ENCODE peak calls at places on chromosomes 3 and 15, in ten cellular contexts. U is psoas muscle, W is dorsolateral prefrontal cortex, I is cardiac fibroblast, P is lung, K is fibroblast of lung, S is neural crest cell, X is B cell, V is esophagus squamous epithelium, A is astrocyte of the spinal cord. J is an unnamed sample.

GRCh38 chr15:40957581-40958051 is 4.3 kb downstream of the CHAC1 start:
- DNase-seq in U (peak), W (peak), I (no peak), P (no peak), K (no peak), S (no peak), X (no peak), V (no peak), A (peak), J (no peak)

GRCh38 chr15:74664028-74664616 is 31.7 kb downstream of the EDC3 start:
- DNase-seq in U (peak), W (no peak), I (peak), P (peak), K (peak), S (no peak), X (no peak), V (no peak), A (peak), J (peak)

GRCh38 chr3:152267319-152267689 is 1.4 kb upstream of the MBNL1 start:
- DNase-seq in U (no peak), W (no peak), I (no peak), P (no peak), K (no peak), S (no peak), X (no peak), V (no peak), A (no peak), J (no peak)

GRCh38 chr3:147483578-147483977 is 74.4 kb downstream of the ZIC1 start:
- DNase-seq in U (no peak), W (no peak), I (no peak), P (no peak), K (no peak), S (no peak), X (no peak), V (no peak), A (no peak), J (no peak)

GRCh38 chr15:51688863-51689262 is 7.6 kb downstream of the SCG3 start:
- DNase-seq in U (no peak), W (no peak), I (peak), P (no peak), K (no peak), S (no peak), X (no peak), V (no peak), A (no peak), J (no peak)

GRCh38 chr15:78838480-78838879 is 27.2 kb upstream of the ADAMTS7 start:
- DNase-seq in U (no peak), W (no peak), I (peak), P (no peak), K (peak), S (no peak), X (no peak), V (no peak), A (no peak), J (no peak)

GRCh38 chr3:23778451-23778850 is 27.3 kb upstream of the UBE2E1 start:
- DNase-seq in U (no peak), W (no peak), I (peak), P (no peak), K (peak), S (no peak), X (no peak), V (no peak), A (no peak), J (no peak)

GRCh38 chr3:50698269-50698668 is 23.5 kb downstream of the DOCK3 start:
- DNase-seq in U (no peak), W (no peak), I (no peak), P (no peak), K (no peak), S (no peak), X (no peak), V (no peak), A (no peak), J (no peak)

GRCh38 chr15:84982301-84982920 is 755 bp downstream of the PDE8A start:
- DNase-seq in U (peak), W (no peak), I (peak), P (peak), K (peak), S (no peak), X (no peak), V (no peak), A (no peak), J (peak)

GRCh38 chr15:80403712-80404056 is 498 bp upstream of the ARNT2 start:
- DNase-seq in U (peak), W (peak), I (no peak), P (no peak), K (no peak), S (peak), X (no peak), V (no peak), A (peak), J (peak)

GRCh38 chr15:89780601-89781000 is 4.5 kb downstream of the MESP2 start:
- DNase-seq in U (no peak), W (no peak), I (no peak), P (no peak), K (no peak), S (no peak), X (no peak), V (no peak), A (no peak), J (no peak)

GRCh38 chr3:50008931-50009330 is 69.0 kb downstream of the RBM6 start:
- DNase-seq in U (no peak), W (no peak), I (peak), P (no peak), K (peak), S (no peak), X (no peak), V (no peak), A (peak), J (no peak)

GRCh38 chr15:40899536-40900207 is 5.4 kb downstream of the VPS18 start:
- DNase-seq in U (no peak), W (no peak), I (no peak), P (no peak), K (no peak), S (no peak), X (no peak), V (no peak), A (no peak), J (no peak)

GRCh38 chr3:106542101-106542769 is 673.4 kb upstream of the CBLB start:
- DNase-seq in U (no peak), W (no peak), I (peak), P (no peak), K (no peak), S (no peak), X (no peak), V (no peak), A (peak), J (no peak)

GRCh38 chr15:69526696-69527095 is 74.1 kb downstream of the RPLP1 start:
- DNase-seq in U (no peak), W (no peak), I (no peak), P (no peak), K (no peak), S (no peak), X (no peak), V (no peak), A (no peak), J (no peak)

GRCh38 chr3:58564456-58565160 is 12.6 kb downstream of the FAM107A start:
- DNase-seq in U (no peak), W (no peak), I (peak), P (no peak), K (peak), S (no peak), X (no peak), V (no peak), A (peak), J (no peak)

GRCh38 chr15:60907233-60907947 is 321.7 kb downstream of the RORA start:
- DNase-seq in U (no peak), W (no peak), I (no peak), P (no peak), K (no peak), S (no peak), X (no peak), V (no peak), A (no peak), J (no peak)

GRCh38 chr15:69979783-69980182 is 117.9 kb downstream of the TLE3 start:
- DNase-seq in U (no peak), W (no peak), I (no peak), P (no peak), K (no peak), S (no peak), X (peak), V (peak), A (no peak), J (no peak)

GRCh38 chr15:43211336-43211735 is 9.5 kb downstream of the EPB42 start:
- DNase-seq in U (no peak), W (no peak), I (no peak), P (no peak), K (no peak), S (no peak), X (no peak), V (no peak), A (no peak), J (no peak)

GRCh38 chr3:193942516-193943055 is 193.4 kb upstream of the HES1 start:
- DNase-seq in U (no peak), W (no peak), I (no peak), P (no peak), K (no peak), S (no peak), X (no peak), V (no peak), A (no peak), J (no peak)

GRCh38 chr3:39101022-39101689 is 6.3 kb downstream of the GORASP1 start:
- DNase-seq in U (no peak), W (no peak), I (peak), P (no peak), K (peak), S (no peak), X (peak), V (no peak), A (no peak), J (no peak)

GRCh38 chr15:26767169-26767670 is 5.6 kb downstream of the GABRB3 start:
- DNase-seq in U (no peak), W (no peak), I (no peak), P (no peak), K (no peak), S (no peak), X (no peak), V (no peak), A (no peak), J (no peak)

GRCh38 chr3:149042766-149043386 is 43.5 kb downstream of the HLTF start:
- DNase-seq in U (no peak), W (no peak), I (peak), P (no peak), K (peak), S (no peak), X (no peak), V (no peak), A (peak), J (no peak)

GRCh38 chr3:112360574-112360973 is 27.6 kb downstream of the CD200 start:
- DNase-seq in U (no peak), W (no peak), I (peak), P (no peak), K (no peak), S (no peak), X (no peak), V (no peak), A (peak), J (no peak)

GRCh38 chr3:18302517-18302916 is 122.6 kb downstream of the SATB1 start:
- DNase-seq in U (no peak), W (no peak), I (peak), P (no peak), K (peak), S (no peak), X (no peak), V (no peak), A (peak), J (no peak)

GRCh38 chr15:34331809-34332208 is 5.8 kb downstream of the SLC12A6 start:
- DNase-seq in U (no peak), W (no peak), I (no peak), P (no peak), K (no peak), S (no peak), X (no peak), V (no peak), A (peak), J (no peak)

GRCh38 chr3:179811321-179812095 is 158.7 kb downstream of the USP13 start:
- DNase-seq in U (no peak), W (peak), I (peak), P (peak), K (peak), S (peak), X (no peak), V (no peak), A (peak), J (no peak)

GRCh38 chr3:113531826-113532697 is at the start of gene SIDT1:
- DNase-seq in U (no peak), W (no peak), I (no peak), P (peak), K (no peak), S (no peak), X (peak), V (no peak), A (peak), J (peak)

GRCh38 chr3:46678280-46678679 is 15.2 kb downstream of the ALS2CL start:
- DNase-seq in U (no peak), W (no peak), I (no peak), P (no peak), K (no peak), S (no peak), X (no peak), V (no peak), A (no peak), J (no peak)

GRCh38 chr3:187368251-187368733 is at the start of gene RTP4:
- DNase-seq in U (no peak), W (no peak), I (peak), P (no peak), K (peak), S (no peak), X (peak), V (no peak), A (peak), J (peak)

GRCh38 chr3:142931222-142931621 is 32.3 kb downstream of the PAQR9 start:
- DNase-seq in U (no peak), W (no peak), I (no peak), P (no peak), K (no peak), S (no peak), X (no peak), V (no peak), A (no peak), J (no peak)

GRCh38 chr3:78115983-78116382 is 1076.1 kb downstream of the ROBO2 start:
- DNase-seq in U (no peak), W (no peak), I (no peak), P (no peak), K (no peak), S (no peak), X (no peak), V (no peak), A (no peak), J (no peak)

GRCh38 chr15:81899024-81899423 is 146.8 kb downstream of the MEX3B start:
- DNase-seq in U (no peak), W (no peak), I (no peak), P (no peak), K (no peak), S (no peak), X (no peak), V (no peak), A (no peak), J (no peak)

DNA sequence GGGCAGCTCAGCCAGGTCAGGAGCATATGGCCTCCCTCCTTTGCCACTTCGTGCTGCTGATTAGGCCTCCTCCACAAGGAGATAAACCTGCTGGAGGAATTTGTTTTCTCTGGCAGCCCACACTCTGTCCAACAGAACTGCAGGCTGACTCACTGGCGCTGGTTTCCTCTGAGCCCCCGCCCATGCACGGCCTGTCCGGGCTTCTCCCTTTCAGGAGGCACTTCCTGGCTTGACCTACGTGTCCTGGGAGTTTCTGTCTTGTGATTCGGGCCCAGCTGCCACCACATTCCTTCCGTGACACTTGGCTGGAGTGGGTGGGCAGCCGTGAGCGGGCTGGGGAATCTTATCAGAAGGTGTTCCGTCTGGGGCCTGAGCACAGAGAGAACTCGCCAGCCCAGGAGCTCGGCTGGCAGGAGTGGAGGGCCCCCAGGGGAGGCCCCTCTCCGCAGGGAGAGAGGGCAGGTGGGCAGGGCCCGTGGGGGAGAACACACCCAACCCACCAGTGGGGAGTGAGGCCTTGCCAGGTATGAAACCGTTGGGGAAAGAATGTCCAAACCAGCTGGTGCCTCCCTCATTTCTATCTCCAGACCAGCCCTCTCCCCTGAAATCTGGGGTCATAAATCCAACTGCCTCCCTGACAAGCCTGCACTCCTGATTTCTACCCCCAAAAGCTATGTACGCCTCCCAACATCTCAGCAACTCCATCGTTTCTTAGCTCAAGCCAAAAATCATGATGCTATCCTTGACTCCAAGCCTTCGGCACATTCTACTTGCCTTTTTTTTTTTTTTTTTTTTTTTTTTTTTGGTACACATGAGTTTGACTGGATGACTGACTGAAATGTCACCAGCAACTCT is 110.6 kb upstream of the MEF2A start:
- DNase-seq in U (peak), W (peak), I (peak), P (peak), K (peak), S (no peak), X (no peak), V (no peak), A (peak), J (peak)
- TF ChIP-seq CTCF in U (no peak), W (no peak), I (no peak), P (no peak), K (no peak), S (no peak), X (no peak), V (no peak), A (no peak), J (no peak)

GRCh38 chr3:28915711-28916481 is 365.0 kb upstream of the RBMS3 start:
- DNase-seq in U (no peak), W (no peak), I (peak), P (no peak), K (peak), S (no peak), X (no peak), V (no peak), A (peak), J (no peak)
- TF ChIP-seq CTCF in U (no peak), W (no peak), I (no peak), P (no peak), K (no peak), S (peak), X (no peak), V (no peak), A (peak), J (no peak)

GRCh38 chr15:61974118-61974517 is 86.1 kb downstream of the VPS13C start:
- DNase-seq in U (no peak), W (no peak), I (no peak), P (no peak), K (no peak), S (no peak), X (no peak), V (no peak), A (no peak), J (no peak)
- TF ChIP-seq CTCF in U (no peak), W (no peak), I (no peak), P (no peak), K (no peak), S (no peak), X (no peak), V (no peak), A (no peak), J (no peak)

DNA sequence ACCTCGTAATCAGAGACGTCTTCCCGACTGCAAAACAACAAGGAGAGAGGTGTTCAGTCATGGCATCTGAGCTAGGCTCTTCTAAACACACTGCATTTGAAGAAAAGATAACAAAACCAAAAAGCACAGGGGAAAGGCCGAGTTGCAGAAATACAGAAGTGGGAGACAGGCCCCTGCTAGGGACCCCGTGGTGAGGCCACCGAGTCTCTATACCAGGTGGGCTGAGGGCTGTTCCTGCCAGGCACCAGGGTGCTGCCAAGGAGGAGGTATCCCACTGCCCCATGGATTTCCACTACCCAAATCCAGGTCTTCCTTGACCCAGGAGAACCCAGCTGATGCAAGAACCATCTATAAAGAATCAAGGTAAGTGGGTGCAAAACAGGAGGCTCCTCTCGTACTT is 31.1 kb downstream of the RAB6B start:
- DNase-seq in U (no peak), W (no peak), I (no peak), P (no peak), K (no peak), S (no peak), X (no peak), V (no peak), A (no peak), J (no peak)
- TF ChIP-seq CTCF in U (no peak), W (no peak), I (no peak), P (no peak), K (no peak), S (no peak), X (no peak), V (no peak), A (no peak), J (no peak)

GRCh38 chr3:197454014-197454413 is 101.8 kb downstream of the BDH1 start:
- DNase-seq in U (no peak), W (no peak), I (peak), P (no peak), K (peak), S (no peak), X (no peak), V (no peak), A (no peak), J (no peak)
- TF ChIP-seq CTCF in U (peak), W (no peak), I (peak), P (no peak), K (no peak), S (no peak), X (no peak), V (no peak), A (peak), J (no peak)

GRCh38 chr3:38001456-38002081 is 11.0 kb downstream of the VILL start:
- DNase-seq in U (peak), W (no peak), I (no peak), P (no peak), K (no peak), S (no peak), X (no peak), V (no peak), A (no peak), J (peak)
- TF ChIP-seq CTCF in U (no peak), W (no peak), I (no peak), P (no peak), K (peak), S (no peak), X (no peak), V (no peak), A (peak), J (no peak)

J was measured in uterus.